ENCODE peak calls at places on chromosomes 13 and 19, in nine cellular contexts. H, N, O, C, M, T, S, U and K are unnamed samples.

GRCh38 chr13:111359930-111360329 is 39.5 kb downstream of the TEX29 start:
- DNase-seq in H (no peak), O (no peak), M (no peak), C (no peak), T (no peak), N (no peak), U (no peak), S (peak), K (no peak)

GRCh38 chr19:40235238-40236025 is 8.9 kb upstream of the CCNP start:
- DNase-seq in T (no peak), S (no peak), N (no peak), U (no peak), M (no peak), C (no peak), H (no peak), O (no peak), K (no peak)

GRCh38 chr19:42028304-42029216 is 34.5 kb upstream of the ATP1A3 start:
- DNase-seq in H (no peak), O (peak), U (no peak), N (no peak), M (no peak), T (no peak), S (no peak), C (no peak), K (no peak)

GRCh38 chr13:106919638-106920037 is 351.7 kb upstream of the ARGLU1 start:
- DNase-seq in C (peak), S (no peak), U (peak), M (peak), N (no peak), H (no peak), O (no peak), T (no peak), K (no peak)

GRCh38 chr19:44643605-44644390 is at the start of gene PVR:
- DNase-seq in N (peak), T (no peak), S (peak), C (peak), U (peak), H (peak), M (peak), O (peak), K (no peak)

GRCh38 chr19:49445997-49446396 is 4.7 kb upstream of the SLC17A7 start:
- DNase-seq in H (no peak), C (no peak), N (no peak), O (no peak), S (no peak), T (no peak), U (no peak), M (no peak), K (no peak)

GRCh38 chr13:19618925-19619324 is 14.5 kb upstream of the MPHOSPH8 start:
- DNase-seq in O (no peak), S (peak), T (no peak), N (no peak), C (no peak), H (no peak), U (peak), M (no peak), K (no peak)

GRCh38 chr13:73721571-73721970 is 412.6 kb downstream of the KLF12 start:
- DNase-seq in N (no peak), M (no peak), H (no peak), T (no peak), U (no peak), O (no peak), S (no peak), C (no peak), K (no peak)

GRCh38 chr19:40523322-40524047 is 53.2 kb upstream of the SHKBP1 start:
- DNase-seq in O (peak), S (peak), C (no peak), H (peak), T (no peak), U (peak), N (no peak), M (peak), K (no peak)

GRCh38 chr13:26953273-26953672 is 192.7 kb upstream of the GPR12 start:
- DNase-seq in H (no peak), U (no peak), O (no peak), T (no peak), C (no peak), M (no peak), N (no peak), S (no peak), K (no peak)

GRCh38 chr19:17137417-17137816 is 61.8 kb downstream of the MYO9B start:
- DNase-seq in S (no peak), C (no peak), H (no peak), U (no peak), N (no peak), T (no peak), M (no peak), O (no peak), K (no peak)

GRCh38 chr19:16876904-16877361 is 11.9 kb upstream of the F2RL3 start:
- DNase-seq in N (no peak), M (no peak), O (no peak), U (peak), T (no peak), C (no peak), H (no peak), S (no peak), K (no peak)